ENCODE peak calls at places on chromosomes 1 and 21, in six cellular contexts. C, M, V, Y, G and L are unnamed samples.

GRCh38 chr1:197958861-197959260 is 41.7 kb downstream of the LHX9 start:
- DNase-seq in C (no peak), M (no peak), V (no peak), Y (no peak), G (no peak), L (no peak)

GRCh38 chr1:205417884-205418283 is 4.0 kb downstream of the LEMD1 start:
- DNase-seq in C (no peak), M (peak), V (no peak), Y (no peak), G (no peak), L (no peak)

GRCh38 chr1:3744646-3745045 is 7.6 kb upstream of the CCDC27 start:
- DNase-seq in C (no peak), M (no peak), V (no peak), Y (no peak), G (no peak), L (no peak)

GRCh38 chr1:161725888-161726630 is 4.7 kb downstream of the FCRLB start:
- DNase-seq in C (peak), M (peak), V (peak), Y (no peak), G (peak), L (peak)

GRCh38 chr1:64183380-64183984 is 19.9 kb upstream of the UBE2U start:
- DNase-seq in C (no peak), M (no peak), V (no peak), Y (no peak), G (peak), L (no peak)

GRCh38 chr21:39184050-39184980 is 1.1 kb upstream of the PSMG1 start:
- DNase-seq in C (no peak), M (no peak), V (peak), Y (no peak), G (no peak), L (peak)

GRCh38 chr1:111199881-111200801 is at the start of gene DENND2D:
- DNase-seq in C (no peak), M (peak), V (peak), Y (no peak), G (no peak), L (no peak)

GRCh38 chr1:12179638-12180121 is 12.9 kb downstream of the TNFRSF1B start:
- DNase-seq in C (no peak), M (no peak), V (no peak), Y (no peak), G (no peak), L (no peak)

GRCh38 chr1:15945011-15945831 is 30.7 kb downstream of the ZBTB17 start:
- DNase-seq in C (no peak), M (no peak), V (no peak), Y (no peak), G (peak), L (no peak)

GRCh38 chr1:204651843-204652421 is 33.6 kb downstream of the LRRN2 start:
- DNase-seq in C (peak), M (no peak), V (no peak), Y (no peak), G (no peak), L (no peak)

GRCh38 chr1:47436304-47436978 is 1.4 kb upstream of the FOXD2 start:
- DNase-seq in C (peak), M (peak), V (peak), Y (peak), G (peak), L (peak)

GRCh38 chr1:153238536-153238935 is 21.0 kb upstream of the LORICRIN start:
- DNase-seq in C (no peak), M (no peak), V (no peak), Y (peak), G (no peak), L (no peak)

GRCh38 chr1:231493421-231494185 is 34.9 kb upstream of the TSNAX start:
- DNase-seq in C (no peak), M (no peak), V (peak), Y (no peak), G (no peak), L (no peak)

GRCh38 chr1:147849097-147849873 is 53.3 kb upstream of the GJA8 start:
- DNase-seq in C (no peak), M (no peak), V (no peak), Y (no peak), G (no peak), L (no peak)

GRCh38 chr1:211705439-211706205 is 30.2 kb upstream of the NEK2 start:
- DNase-seq in C (no peak), M (no peak), V (no peak), Y (no peak), G (no peak), L (no peak)

GRCh38 chr1:203244776-203245175 is 15.3 kb upstream of the CHIT1 start:
- DNase-seq in C (no peak), M (no peak), V (no peak), Y (no peak), G (no peak), L (no peak)

GRCh38 chr1:202644219-202645096 is 65.8 kb downstream of the SYT2 start:
- DNase-seq in C (no peak), M (no peak), V (no peak), Y (no peak), G (no peak), L (no peak)

GRCh38 chr1:23619299-23620188 is 60.2 kb upstream of the ID3 start:
- DNase-seq in C (peak), M (no peak), V (no peak), Y (no peak), G (no peak), L (no peak)

GRCh38 chr1:245937316-245938045 is 569.6 kb downstream of the SMYD3 start:
- DNase-seq in C (no peak), M (no peak), V (no peak), Y (no peak), G (no peak), L (no peak)

GRCh38 chr1:61120998-61121397 is 38.6 kb downstream of the NFIA start:
- DNase-seq in C (no peak), M (no peak), V (peak), Y (no peak), G (no peak), L (peak)

GRCh38 chr1:11749203-11749689 is 12.7 kb upstream of the C1orf167 start:
- DNase-seq in C (peak), M (peak), V (peak), Y (peak), G (peak), L (peak)

GRCh38 chr1:17011439-17012307 is at the start of gene ATP13A2:
- DNase-seq in C (peak), M (peak), V (peak), Y (peak), G (peak), L (peak)
- TF ChIP-seq POLR2A in C (no peak), M (peak), V (peak), Y (peak), G (peak), L (no peak)

DNA sequence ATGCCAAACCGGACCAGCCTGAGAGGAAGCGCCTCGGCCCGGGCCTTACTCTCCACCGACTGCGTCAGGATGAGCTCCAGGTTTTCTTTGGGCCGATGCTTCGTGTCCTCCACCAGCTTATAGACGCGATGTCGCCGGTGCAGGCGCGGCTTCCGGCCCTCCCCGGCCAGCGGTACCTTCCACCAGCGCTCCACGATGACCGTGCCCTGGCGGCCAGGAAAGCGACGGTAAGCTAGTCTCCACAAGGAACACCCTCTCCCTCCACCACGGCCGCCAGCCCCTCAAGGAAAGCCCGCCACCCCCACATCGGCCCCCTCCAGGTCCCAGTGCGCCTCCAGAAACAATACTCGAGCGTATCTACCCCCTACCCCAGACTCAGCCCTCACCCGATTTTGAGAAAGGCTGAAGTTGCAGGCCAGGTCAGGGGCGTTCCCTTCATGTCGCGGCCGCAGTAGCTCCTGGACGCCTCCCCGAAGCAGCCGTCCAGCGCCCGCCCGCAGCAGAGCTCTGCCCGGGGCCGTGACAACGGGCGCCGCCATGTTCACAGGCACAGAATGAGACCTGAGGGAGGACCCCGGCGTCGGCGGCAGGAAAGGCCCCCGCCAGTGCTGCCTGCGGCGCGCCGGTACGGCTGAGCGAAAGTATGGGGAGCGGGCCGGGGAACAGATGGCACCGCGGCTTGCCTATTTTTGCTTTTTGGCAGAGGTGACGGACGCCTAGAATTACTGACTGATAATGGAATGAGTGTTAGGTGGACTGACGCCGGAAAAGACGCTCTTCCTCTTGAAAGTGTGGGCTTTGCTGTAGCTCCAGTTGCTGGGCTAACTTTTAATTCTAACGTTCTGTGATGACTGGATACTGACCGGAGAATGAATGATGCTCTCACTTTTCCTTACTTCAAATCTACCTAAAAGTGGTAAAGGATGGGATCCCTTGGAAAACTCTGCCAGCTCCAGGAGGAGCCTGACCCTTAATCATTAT is at the start of gene MRPL9:
- DNase-seq in C (peak), M (peak), V (peak), Y (peak), G (peak), L (peak)
- TF ChIP-seq POLR2A in C (peak), M (peak), V (peak), Y (peak), G (peak), L (peak)

DNA sequence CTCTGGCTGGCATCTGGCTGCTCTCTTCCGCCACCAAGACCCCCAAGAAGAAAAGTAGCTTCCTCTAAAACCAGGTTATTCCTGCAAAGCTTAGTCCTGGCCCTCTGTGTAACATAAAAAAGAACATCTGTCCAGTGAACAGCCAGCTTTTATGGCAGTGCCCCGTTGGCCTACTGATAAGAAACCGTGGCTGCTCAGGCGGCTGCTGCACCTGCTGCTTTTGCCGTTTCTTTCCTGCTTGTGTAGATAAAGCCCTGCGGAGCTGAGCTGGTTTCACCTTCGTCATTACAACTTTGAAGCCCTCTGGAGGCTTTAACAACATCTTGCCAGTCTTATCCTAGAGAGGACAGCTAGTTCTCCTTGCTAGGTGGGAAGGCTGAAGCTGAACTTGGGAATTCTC is 20.5 kb downstream of the ELAPOR1 start:
- DNase-seq in C (no peak), M (no peak), V (no peak), Y (no peak), G (no peak), L (peak)
- TF ChIP-seq POLR2A in C (no peak), M (no peak), V (no peak), Y (no peak), G (no peak), L (no peak)

GRCh38 chr21:46456750-46457149 is 1.9 kb upstream of the DIP2A start:
- DNase-seq in C (no peak), M (no peak), V (no peak), Y (no peak), G (no peak), L (no peak)

GRCh38 chr21:46459024-46459355 is 299 bp downstream of the DIP2A start:
- DNase-seq in C (no peak), M (no peak), V (no peak), Y (no peak), G (no peak), L (no peak)

GRCh38 chr21:46459356-46460112 is 843 bp downstream of the DIP2A start:
- DNase-seq in C (peak), M (peak), V (peak), Y (no peak), G (peak), L (peak)

GRCh38 chr21:46457801-46458314 is 833 bp upstream of the DIP2A start:
- DNase-seq in C (no peak), M (peak), V (peak), Y (peak), G (no peak), L (peak)

DNA sequence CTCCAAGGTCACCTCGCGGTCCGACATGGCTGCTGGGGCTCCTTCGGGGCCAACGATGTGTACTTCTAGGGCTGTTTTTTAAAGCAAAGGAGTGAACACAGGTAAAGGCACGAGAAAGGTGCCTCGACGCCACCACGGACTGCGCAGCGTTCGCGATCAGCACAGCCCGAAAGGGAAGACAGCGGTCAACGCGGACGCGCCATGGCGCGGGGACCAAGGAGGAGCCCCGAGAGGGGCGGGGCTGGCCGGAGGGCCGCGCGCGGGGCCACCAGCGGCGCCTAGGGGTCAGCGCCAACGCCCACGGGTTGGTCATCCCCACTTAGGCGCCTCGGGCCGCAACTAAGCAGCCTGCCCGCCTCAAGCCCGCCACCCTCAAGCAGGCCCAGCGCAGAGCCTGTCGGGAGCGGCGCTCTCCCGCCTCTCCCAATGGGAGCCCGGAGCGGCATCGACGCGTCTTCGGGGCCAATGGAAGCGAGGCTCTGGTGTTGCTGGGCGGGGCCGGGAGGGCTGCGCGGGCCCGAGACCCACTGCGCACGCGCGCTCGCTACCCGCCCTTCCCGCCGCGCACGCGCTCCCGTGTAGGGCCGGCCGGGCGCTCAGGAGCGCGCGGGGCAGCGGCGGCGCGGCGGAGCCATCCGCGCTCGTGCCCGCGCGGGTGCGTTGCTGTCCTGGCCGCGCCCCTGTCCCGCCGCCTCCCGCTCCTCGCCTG is at the start of gene DIP2A:
- DNase-seq in C (peak), M (peak), V (peak), Y (peak), G (peak), L (peak)
- TF ChIP-seq POLR2A in C (peak), M (peak), V (peak), Y (peak), G (peak), L (peak)